ENCODE peak calls at places on chromosomes 2 and 18, in nine cellular contexts. G, O, J, X, V, A, P, K and Q are unnamed samples.

GRCh38 chr2:9273496-9273895 is 66.9 kb downstream of the ASAP2 start:
- DNase-seq in P (no peak), A (no peak), O (no peak), K (no peak), G (no peak), J (no peak), V (no peak), X (no peak), Q (no peak)

GRCh38 chr2:131168578-131168977 is 40.8 kb upstream of the POTEE start:
- DNase-seq in J (no peak), O (no peak), P (no peak), X (no peak), A (no peak), G (no peak), K (no peak), V (no peak), Q (no peak)

GRCh38 chr2:21042958-21043743 is 722 bp downstream of the APOB start:
- DNase-seq in J (peak), A (peak), K (peak), V (peak), G (peak), X (peak), O (peak), P (peak), Q (peak)

GRCh38 chr2:44642123-44642857 is 280.5 kb downstream of the CAMKMT start:
- DNase-seq in P (no peak), J (no peak), G (no peak), O (peak), A (no peak), X (no peak), V (no peak), K (no peak), Q (no peak)

GRCh38 chr2:48358982-48359381 is 171.0 kb upstream of the STON1 start:
- DNase-seq in O (no peak), X (no peak), J (no peak), G (no peak), K (no peak), A (no peak), P (no peak), V (no peak), Q (no peak)

GRCh38 chr18:45666006-45666405 is 50.7 kb downstream of the SLC14A2 start:
- DNase-seq in V (no peak), G (no peak), A (no peak), J (no peak), P (no peak), O (no peak), K (no peak), X (no peak), Q (no peak)

GRCh38 chr2:42979416-42979869 is 187.1 kb upstream of the HAAO start:
- DNase-seq in V (no peak), X (no peak), A (no peak), G (no peak), K (no peak), J (peak), P (no peak), O (no peak), Q (peak)

GRCh38 chr2:134461511-134461910 is 207.6 kb downstream of the MGAT5 start:
- DNase-seq in G (peak), X (peak), K (no peak), A (no peak), O (peak), J (no peak), P (no peak), V (peak), Q (no peak)

GRCh38 chr2:218858138-218858445 is 1.5 kb upstream of the WNT6 start:
- DNase-seq in J (no peak), O (no peak), X (no peak), V (no peak), P (no peak), A (no peak), G (no peak), K (no peak), Q (peak)

GRCh38 chr2:134679740-134680139 is 39.1 kb downstream of the TMEM163 start:
- DNase-seq in G (no peak), X (no peak), O (no peak), K (no peak), J (no peak), A (no peak), V (no peak), P (no peak), Q (no peak)